ENCODE peak calls at places on chromosomes 3 and 15, in five cellular contexts. S is lower lobe of right lung; D is stomach; I is CD4-positive, alpha-beta T cell; U is IMR-90. B is an unnamed sample. For H3K27me3, the result is how much of the 10 kb centered on the place peaks cover.

GRCh38 chr15:93826798-93827197 is 404.6 kb upstream of the MCTP2 start:
- DNase-seq in S (no peak), D (no peak), I (no peak), U (no peak), B (no peak)

GRCh38 chr15:28273468-28273867 is 48.5 kb downstream of the HERC2 start:
- DNase-seq in S (no peak), D (no peak), I (no peak), U (peak), B (no peak)

GRCh38 chr3:70072180-70072579 is 72.6 kb downstream of the SAMMSON start:
- DNase-seq in S (no peak), D (peak), I (no peak), U (no peak), B (no peak)

GRCh38 chr15:51103330-51103729 is 8.6 kb upstream of the TNFAIP8L3 start:
- DNase-seq in S (no peak), D (no peak), I (no peak), U (peak), B (peak)

GRCh38 chr3:73225161-73225861 is 163.9 kb downstream of the EBLN2 start:
- DNase-seq in S (no peak), D (no peak), I (no peak), U (no peak), B (no peak)

GRCh38 chr15:73174171-73174570 is 121.9 kb downstream of the NEO1 start:
- DNase-seq in S (no peak), D (no peak), I (no peak), U (no peak), B (no peak)

GRCh38 chr3:185708392-185708791 is 116.5 kb downstream of the IGF2BP2 start:
- DNase-seq in S (no peak), D (no peak), I (no peak), U (no peak), B (no peak)

GRCh38 chr3:141402476-141403171 is 34.3 kb downstream of the ZBTB38 start:
- DNase-seq in S (peak), D (peak), I (peak), U (peak), B (no peak)

GRCh38 chr15:29182590-29182989 is 87.0 kb downstream of the NSMCE3 start:
- DNase-seq in S (no peak), D (no peak), I (no peak), U (no peak), B (no peak)

GRCh38 chr15:91795281-91795680 is 58.2 kb upstream of the SLCO3A1 start:
- DNase-seq in S (no peak), D (no peak), I (no peak), U (no peak), B (no peak)

GRCh38 chr15:29670945-29671307 is 151.3 kb downstream of the TJP1 start:
- DNase-seq in S (peak), D (peak), I (no peak), U (peak), B (peak)

GRCh38 chr15:43974852-43975251 is 148.1 kb downstream of the WDR76 start:
- DNase-seq in S (no peak), D (no peak), I (no peak), U (no peak), B (no peak)

GRCh38 chr15:53328341-53328740 is 431.1 kb downstream of the WDR72 start:
- DNase-seq in S (no peak), D (no peak), I (no peak), U (no peak), B (peak)

GRCh38 chr15:76353023-76353577 is 16.5 kb downstream of the ISL2 start:
- DNase-seq in S (no peak), D (no peak), I (no peak), U (no peak), B (no peak)

GRCh38 chr3:127056976-127057375 is 74.1 kb downstream of the PLXNA1 start:
- DNase-seq in S (no peak), D (no peak), I (no peak), U (no peak), B (no peak)

GRCh38 chr15:75639191-75639708 is 774 bp downstream of the IMP3 start:
- DNase-seq in S (no peak), D (no peak), I (no peak), U (no peak), B (peak)

GRCh38 chr3:107264888-107265287 is 112.4 kb upstream of the CCDC54 start:
- DNase-seq in S (no peak), D (peak), I (no peak), U (no peak), B (peak)

GRCh38 chr15:60660290-60661051 is 181.5 kb upstream of the ICE2 start:
- DNase-seq in S (no peak), D (no peak), I (no peak), U (peak), B (peak)

GRCh38 chr15:62482715-62483429 is 317.8 kb upstream of the C2CD4B start:
- DNase-seq in S (no peak), D (no peak), I (no peak), U (peak), B (peak)

GRCh38 chr3:195020921-195021320 is 250.0 kb downstream of the XXYLT1 start:
- DNase-seq in S (no peak), D (no peak), I (no peak), U (no peak), B (no peak)

GRCh38 chr3:183449391-183449790 is 21.0 kb upstream of the MCF2L2 start:
- DNase-seq in S (no peak), D (no peak), I (no peak), U (peak), B (no peak)

GRCh38 chr3:190533511-190534282 is 19.8 kb downstream of the IL1RAP start:
- DNase-seq in S (peak), D (no peak), I (no peak), U (peak), B (peak)

GRCh38 chr3:72307438-72308105 is 522.6 kb upstream of the PROK2 start:
- DNase-seq in S (no peak), D (no peak), I (no peak), U (no peak), B (no peak)

GRCh38 chr3:171328419-171329082 is 131.7 kb downstream of the TNIK start:
- DNase-seq in S (peak), D (peak), I (peak), U (no peak), B (no peak)

GRCh38 chr15:48962662-48963523 is 826 bp downstream of the SHC4 start:
- DNase-seq in S (no peak), D (no peak), I (no peak), U (peak), B (peak)

GRCh38 chr3:87437765-87438164 is 161.4 kb upstream of the POU1F1 start:
- DNase-seq in S (no peak), D (no peak), I (no peak), U (no peak), B (peak)

GRCh38 chr3:37071921-37072320 is 78.6 kb downstream of the MLH1 start:
- DNase-seq in S (no peak), D (no peak), I (no peak), U (no peak), B (no peak)

GRCh38 chr15:96838088-96838487 is 507.6 kb downstream of the NR2F2 start:
- DNase-seq in S (no peak), D (no peak), I (no peak), U (no peak), B (peak)

GRCh38 chr15:42775431-42775830 is 38.5 kb upstream of the CDAN1 start:
- DNase-seq in S (no peak), D (no peak), I (no peak), U (no peak), B (no peak)

GRCh38 chr3:73175698-73176097 is 114.2 kb downstream of the EBLN2 start:
- DNase-seq in S (no peak), D (no peak), I (no peak), U (no peak), B (no peak)

GRCh38 chr15:63501256-63502089 is 2.9 kb upstream of the USP3 start:
- DNase-seq in S (peak), D (peak), I (no peak), U (peak), B (peak)

GRCh38 chr3:101117473-101117872 is 124.3 kb upstream of the ABI3BP start:
- DNase-seq in S (no peak), D (no peak), I (no peak), U (no peak), B (no peak)

GRCh38 chr3:178777718-178778411 is 241.6 kb downstream of the KCNMB2 start:
- DNase-seq in S (no peak), D (no peak), I (no peak), U (peak), B (peak)

GRCh38 chr3:165464736-165465135 is 268.6 kb upstream of the SLITRK3 start:
- DNase-seq in S (no peak), D (no peak), I (no peak), U (peak), B (peak)

GRCh38 chr3:183158552-183159006 is 4.0 kb downstream of the LAMP3 start:
- DNase-seq in S (no peak), D (no peak), I (no peak), U (peak), B (peak)

GRCh38 chr15:80219955-80220354 is 32.1 kb downstream of the CTXND1 start:
- DNase-seq in S (no peak), D (no peak), I (no peak), U (no peak), B (no peak)

GRCh38 chr15:80217327-80217900 is 34.6 kb downstream of the CTXND1 start:
- DNase-seq in S (no peak), D (no peak), I (no peak), U (no peak), B (no peak)

GRCh38 chr15:80214979-80215378 is 37.0 kb downstream of the CTXND1 start:
- DNase-seq in S (no peak), D (no peak), I (no peak), U (no peak), B (no peak)

GRCh38 chr15:80211976-80212375 is 40.0 kb downstream of the CTXND1 start:
- DNase-seq in S (no peak), D (no peak), I (no peak), U (no peak), B (peak)

GRCh38 chr15:80216911-80217310 is 35.1 kb downstream of the CTXND1 start:
- DNase-seq in S (no peak), D (no peak), I (no peak), U (no peak), B (no peak)
- TF ChIP-seq CTCF in S (no peak), D (no peak), I (no peak), U (no peak), B (no peak)

GRCh38 chr15:69718916-69719315 is 266.3 kb downstream of the RPLP1 start:
- DNase-seq in S (peak), D (no peak), I (no peak), U (no peak), B (no peak)

GRCh38 chr15:69718445-69718844 is 265.8 kb downstream of the RPLP1 start:
- DNase-seq in S (no peak), D (no peak), I (no peak), U (no peak), B (no peak)

GRCh38 chr15:69715205-69715604 is 262.6 kb downstream of the RPLP1 start:
- DNase-seq in S (no peak), D (no peak), I (no peak), U (no peak), B (no peak)

GRCh38 chr15:69712999-69713398 is 260.4 kb downstream of the RPLP1 start:
- DNase-seq in S (no peak), D (no peak), I (no peak), U (no peak), B (no peak)

GRCh38 chr15:69713726-69714559 is 261.3 kb downstream of the RPLP1 start:
- DNase-seq in S (no peak), D (no peak), I (peak), U (no peak), B (peak)
- H3K27me3 ChIP-seq in S (under half), D (under half), I (under half), U (under half), B (under half)

DNA sequence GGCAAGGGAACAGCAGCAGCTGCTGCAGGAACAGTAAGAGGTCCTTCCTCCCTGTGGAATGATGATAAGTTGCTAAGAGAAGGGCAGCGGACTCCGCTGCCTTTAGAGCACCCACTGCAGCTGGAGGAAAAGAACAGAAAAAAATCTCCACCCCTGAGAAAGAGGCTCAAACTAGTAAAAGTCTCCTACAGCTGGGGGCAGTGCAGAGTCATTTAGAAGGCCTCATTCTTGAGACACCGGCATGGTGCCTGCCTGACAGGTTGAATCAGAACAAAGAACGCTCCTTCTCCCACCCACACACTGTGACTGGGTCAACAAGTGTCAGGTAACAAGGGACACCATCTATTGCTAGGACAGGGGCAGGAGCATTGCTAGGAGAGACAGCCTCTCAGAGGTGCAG is 188.4 kb downstream of the ABHD5 start:
- DNase-seq in S (no peak), D (peak), I (no peak), U (no peak), B (peak)
- TF ChIP-seq CTCF in S (peak), D (no peak), I (no peak), U (peak), B (peak)

DNA sequence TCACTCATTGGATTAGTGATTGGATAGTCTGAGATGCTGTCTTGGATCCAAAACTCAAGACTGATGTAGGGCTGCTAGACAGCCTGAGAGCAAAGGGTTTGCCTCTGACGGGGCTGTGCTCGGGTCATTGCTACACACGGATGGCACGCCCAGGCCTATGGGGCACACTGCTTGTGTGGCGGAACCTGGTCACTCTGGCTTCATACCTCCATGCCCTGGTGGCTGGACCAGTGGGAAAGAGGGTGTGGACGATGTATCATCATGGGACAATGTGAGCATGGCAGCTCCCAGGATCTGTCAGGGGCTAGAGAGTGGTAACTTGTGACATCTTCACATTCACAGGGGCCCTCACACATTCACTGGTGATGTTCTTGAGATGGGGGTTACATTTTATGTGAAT is 18.1 kb upstream of the CCDC174 start:
- DNase-seq in S (no peak), D (no peak), I (no peak), U (no peak), B (no peak)
- H3K27me3 ChIP-seq in S (under half), D (under half), I (under half), U (under half), B (under half)